ENCODE peak calls at places on chromosome 6, in five cellular contexts. M, L, C, G and T are unnamed samples.

GRCh38 chr6:161744211-161745067 is 470.6 kb upstream of the AGPAT4 start:
- DNase-seq in G (no peak), C (no peak), M (no peak), L (no peak), T (no peak)

GRCh38 chr6:38141045-38141444 is 321.5 kb downstream of the ZFAND3 start:
- DNase-seq in G (no peak), C (no peak), M (no peak), L (no peak), T (no peak)

GRCh38 chr6:107531868-107532267 is 42.0 kb downstream of the SOBP start:
- DNase-seq in G (no peak), M (no peak), L (no peak), C (no peak), T (no peak)

GRCh38 chr6:36241728-36242127 is 28.1 kb upstream of the PNPLA1 start:
- DNase-seq in M (no peak), G (no peak), L (peak), C (no peak), T (no peak)

GRCh38 chr6:162964703-162965140 is 236.9 kb downstream of the PACRG start:
- DNase-seq in L (no peak), C (no peak), G (peak), M (no peak), T (no peak)

GRCh38 chr6:157230971-157231370 is 92.3 kb downstream of the TMEM242 start:
- DNase-seq in L (no peak), C (no peak), M (no peak), G (no peak), T (no peak)

GRCh38 chr6:164095056-164095455 is 680.5 kb downstream of the QKI start:
- DNase-seq in G (no peak), C (no peak), M (no peak), L (no peak), T (peak)

GRCh38 chr6:35688605-35689322 is at the start of gene FKBP5:
- DNase-seq in L (peak), M (peak), G (peak), C (peak), T (peak)

GRCh38 chr6:135227758-135228157 is 46.6 kb downstream of the MYB start:
- DNase-seq in M (no peak), G (no peak), L (no peak), C (no peak), T (no peak)

GRCh38 chr6:106360989-106361430 is 493 bp downstream of the CRYBG1 start:
- DNase-seq in L (no peak), C (no peak), M (peak), G (no peak), T (no peak)

GRCh38 chr6:52536424-52536916 is 40.4 kb downstream of the TRAM2 start:
- DNase-seq in C (no peak), L (peak), M (no peak), G (no peak), T (no peak)

GRCh38 chr6:37882724-37883413 is 63.3 kb downstream of the ZFAND3 start:
- DNase-seq in M (no peak), G (no peak), L (no peak), C (no peak), T (no peak)

GRCh38 chr6:55825402-55826051 is 49.9 kb downstream of the BMP5 start:
- DNase-seq in G (no peak), C (no peak), M (no peak), L (no peak), T (no peak)

GRCh38 chr6:27290065-27290849 is 21.8 kb downstream of the POM121L2 start:
- DNase-seq in C (no peak), G (no peak), M (no peak), L (peak), T (no peak)

GRCh38 chr6:169957351-169957963 is 206.0 kb downstream of the ERMARD start:
- DNase-seq in L (no peak), G (no peak), C (peak), M (peak), T (peak)

GRCh38 chr6:119347466-119348307 is 1.9 kb downstream of the MAN1A1 start:
- DNase-seq in L (no peak), G (no peak), M (no peak), C (peak), T (no peak)

GRCh38 chr6:163177892-163178420 is 236.6 kb upstream of the QKI start:
- DNase-seq in L (no peak), C (no peak), M (no peak), G (no peak), T (no peak)

GRCh38 chr6:10146723-10147451 is 268.0 kb downstream of the TFAP2A start:
- DNase-seq in C (no peak), M (no peak), L (peak), G (peak), T (no peak)

GRCh38 chr6:152380993-152381898 is 255.9 kb downstream of the SYNE1 start:
- DNase-seq in C (peak), G (peak), M (peak), L (no peak), T (peak)

GRCh38 chr6:70110128-70111022 is 192.5 kb downstream of the COL9A1 start:
- DNase-seq in C (no peak), M (no peak), L (no peak), G (no peak), T (no peak)

GRCh38 chr6:36780517-36781210 is 58.6 kb downstream of the CPNE5 start:
- DNase-seq in L (no peak), C (no peak), G (no peak), M (no peak), T (no peak)

GRCh38 chr6:134512946-134513345 is 195.0 kb upstream of the SGK1 start:
- DNase-seq in G (no peak), M (no peak), C (no peak), L (no peak), T (no peak)

GRCh38 chr6:57190140-57190539 is 18.0 kb downstream of the BAG2 start:
- DNase-seq in C (no peak), M (no peak), G (no peak), L (no peak), T (no peak)

GRCh38 chr6:113493991-113494390 is 363.2 kb upstream of the MARCKS start:
- DNase-seq in M (no peak), G (no peak), L (no peak), C (no peak), T (no peak)

GRCh38 chr6:136669299-136669699 is 119.1 kb upstream of the MAP7 start:
- DNase-seq in L (no peak), C (no peak), M (no peak), G (no peak), T (no peak)

GRCh38 chr6:34657307-34657978 is 39.1 kb downstream of the ILRUN start:
- DNase-seq in G (no peak), L (no peak), M (peak), C (peak), T (no peak)

GRCh38 chr6:135033238-135033637 is 21.4 kb downstream of the HBS1L start:
- DNase-seq in C (no peak), G (no peak), M (no peak), L (no peak), T (no peak)

GRCh38 chr6:23349521-23350147 is 776.4 kb upstream of the NRSN1 start:
- DNase-seq in C (no peak), L (no peak), M (no peak), G (peak), T (no peak)

DNA sequence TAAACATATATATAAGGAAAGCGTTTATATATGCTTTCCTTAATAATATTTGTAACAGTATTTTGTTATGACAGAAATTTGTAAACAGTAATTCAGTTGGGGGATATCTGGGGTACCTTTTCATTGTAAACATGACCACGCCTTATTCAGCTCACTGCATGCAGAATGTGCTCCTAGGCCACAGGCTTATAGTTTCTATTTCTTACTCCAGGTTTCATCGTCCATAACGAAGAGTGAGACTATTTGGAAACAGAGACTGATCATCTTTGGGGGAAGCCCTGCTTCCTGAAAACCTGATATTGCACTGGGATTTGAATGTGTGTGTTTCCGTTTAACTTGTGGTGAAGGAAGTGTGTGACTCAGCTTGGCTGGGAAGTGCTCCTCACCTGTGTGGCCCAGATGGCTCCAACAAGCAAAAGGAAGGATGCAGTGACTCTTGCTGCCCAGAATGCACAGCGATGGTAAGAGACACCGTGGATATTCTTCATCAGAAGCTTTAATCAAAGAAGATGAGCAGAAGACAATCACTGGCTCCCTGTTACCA is 19.6 kb upstream of the LTV1 start:
- DNase-seq in C (no peak), L (no peak), G (no peak), M (no peak), T (no peak)
- TF ChIP-seq POLR2AphosphoS5 in C (no peak), L (no peak), G (no peak), M (no peak), T (no peak)

GRCh38 chr6:111792914-111793700 is 80.1 kb downstream of the FYN start:
- DNase-seq in M (no peak), L (no peak), G (no peak), C (no peak), T (no peak)

GRCh38 chr6:111792241-111792640 is 81.0 kb downstream of the FYN start:
- DNase-seq in M (no peak), G (no peak), L (no peak), C (no peak), T (no peak)

GRCh38 chr6:111794716-111795452 is 78.4 kb downstream of the FYN start:
- DNase-seq in G (no peak), C (no peak), M (no peak), L (no peak), T (no peak)

GRCh38 chr6:111794300-111794699 is 79.0 kb downstream of the FYN start:
- DNase-seq in M (no peak), C (no peak), G (no peak), L (no peak), T (no peak)

GRCh38 chr6:111793711-111794111 is 79.5 kb downstream of the FYN start:
- DNase-seq in M (no peak), L (no peak), C (peak), G (no peak), T (no peak)
- TF ChIP-seq POLR2A in M (no peak), L (peak), C (no peak), G (no peak), T (no peak)

GRCh38 chr6:2952557-2953095 is 18.7 kb downstream of the SERPINB6 start:
- DNase-seq in M (no peak), L (no peak), G (peak), C (peak), T (no peak)
- TF ChIP-seq POLR2AphosphoS5 in M (peak), L (no peak), G (peak), C (no peak), T (peak)

DNA sequence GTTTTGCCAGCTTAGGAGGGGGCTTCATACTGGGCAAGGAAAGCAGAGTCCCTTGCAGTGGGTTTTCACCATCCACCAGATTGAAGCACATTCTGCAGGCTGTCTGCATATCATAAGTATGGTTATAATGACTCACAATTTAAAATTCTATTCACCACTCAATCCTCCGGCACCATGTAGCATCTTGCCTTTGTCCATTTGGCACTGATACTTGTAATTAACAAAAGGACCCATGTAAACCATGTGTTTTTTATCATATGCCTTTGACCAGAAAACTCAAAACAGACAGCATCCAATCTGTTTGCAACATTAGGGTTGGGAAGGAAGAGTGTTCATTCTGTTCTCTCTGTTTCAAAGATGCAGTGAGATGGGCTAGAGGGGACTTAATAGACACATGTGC is 3.0 kb downstream of the CD83 start:
- DNase-seq in G (no peak), L (no peak), M (no peak), C (no peak), T (no peak)
- TF ChIP-seq POLR2A in G (no peak), L (no peak), M (no peak), C (no peak), T (no peak)

DNA sequence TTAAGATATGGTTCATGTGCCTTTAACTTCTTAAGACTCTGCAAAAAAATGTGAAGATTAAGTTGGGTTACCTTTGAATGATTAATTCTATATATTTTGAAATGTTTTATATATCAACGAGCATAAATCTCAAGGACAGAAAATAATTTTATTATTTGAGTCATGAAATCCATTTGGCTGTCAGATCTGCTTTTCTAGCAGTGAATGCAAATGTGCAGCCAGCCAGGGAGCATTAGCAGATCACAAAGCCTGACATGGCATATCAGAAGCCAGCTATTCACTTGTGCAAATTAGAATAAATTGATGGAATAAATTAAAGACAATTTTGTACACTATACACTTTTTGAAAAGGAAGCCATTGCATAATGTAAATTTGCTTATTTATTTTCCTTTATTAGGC is 424.3 kb downstream of the ADGRB3 start:
- DNase-seq in G (no peak), M (no peak), C (no peak), L (no peak), T (no peak)
- TF ChIP-seq POLR2AphosphoS5 in G (no peak), M (no peak), C (no peak), L (no peak), T (no peak)

GRCh38 chr6:2989332-2990178 is 10.1 kb upstream of the NQO2 start:
- DNase-seq in G (peak), C (peak), M (peak), L (peak), T (peak)
- TF ChIP-seq POLR2A in G (peak), C (no peak), M (peak), L (peak), T (peak)

GRCh38 chr6:30918675-30919074 is 4.6 kb downstream of the VARS2 start:
- DNase-seq in G (no peak), C (no peak), M (no peak), L (no peak), T (no peak)
- TF ChIP-seq POLR2AphosphoS5 in G (no peak), C (no peak), M (no peak), L (no peak), T (no peak)

GRCh38 chr6:7910654-7911344 is at the start of gene TXNDC5:
- DNase-seq in M (peak), L (no peak), G (no peak), C (peak), T (peak)
- TF ChIP-seq POLR2A in M (no peak), L (peak), G (peak), C (no peak), T (no peak)

GRCh38 chr6:41226752-41227151 is 1.4 kb upstream of the TREML4 start:
- DNase-seq in G (no peak), L (no peak), M (no peak), C (no peak), T (no peak)
- TF ChIP-seq POLR2AphosphoS5 in G (no peak), L (no peak), M (no peak), C (no peak), T (no peak)